ENCODE peak calls at places on chromosomes 7 and 10, in eight cellular contexts. Z is aorta, T is psoas muscle, F is IMR-90, X is fibroblast of lung, S is cardiac muscle cell, N is astrocyte, H is heart left ventricle. D is an unnamed sample.

GRCh38 chr7:15557186-15557585 is 4.6 kb downstream of the AGMO start:
- DNase-seq in Z (no peak), T (no peak), F (no peak), X (no peak), S (no peak), N (no peak), H (no peak), D (no peak)

GRCh38 chr7:67462781-67463191 is 466.2 kb downstream of the TYW1 start:
- DNase-seq in Z (peak; percentile 40), T (no peak), F (no peak), X (no peak), S (peak; percentile 9), N (peak; percentile 27), H (no peak), D (no peak)

GRCh38 chr7:132402751-132403245 is 173.5 kb downstream of the PLXNA4 start:
- DNase-seq in Z (peak; percentile 69), T (peak; percentile 38), F (no peak), X (no peak), S (peak; percentile 75), N (peak; percentile 97), H (peak; percentile 47), D (peak; percentile 79)

GRCh38 chr7:148135106-148135505 is 455.5 kb upstream of the C7orf33 start:
- DNase-seq in Z (no peak), T (no peak), F (no peak), X (peak; percentile 4), S (peak; percentile 57), N (no peak), H (no peak), D (no peak)

GRCh38 chr7:73625276-73625675 is 954 bp upstream of the MLXIPL start:
- DNase-seq in Z (no peak), T (no peak), F (no peak), X (no peak), S (no peak), N (no peak), H (no peak), D (no peak)

GRCh38 chr7:37482953-37483352 is 34.3 kb upstream of the ELMO1 start:
- DNase-seq in Z (no peak), T (no peak), F (no peak), X (no peak), S (no peak), N (no peak), H (no peak), D (no peak)

GRCh38 chr7:29247232-29247961 is 52.8 kb downstream of the CHN2 start:
- DNase-seq in Z (no peak), T (no peak), F (no peak), X (no peak), S (no peak), N (no peak), H (no peak), D (no peak)

GRCh38 chr10:132449051-132449825 is 52.2 kb downstream of the PWWP2B start:
- DNase-seq in Z (peak; percentile 53), T (no peak), F (no peak), X (no peak), S (no peak), N (no peak), H (no peak), D (peak; percentile 84)

GRCh38 chr10:43901302-43901701 is 252.6 kb upstream of the ZNF32 start:
- DNase-seq in Z (no peak), T (no peak), F (peak; percentile 46), X (peak; percentile 25), S (peak; percentile 25), N (no peak), H (no peak), D (no peak)

GRCh38 chr7:151493083-151493482 is 26.6 kb downstream of the RHEB start:
- DNase-seq in Z (no peak), T (no peak), F (no peak), X (no peak), S (no peak), N (no peak), H (no peak), D (no peak)

GRCh38 chr7:157984138-157984913 is 603.3 kb downstream of the PTPRN2 start:
- DNase-seq in Z (no peak), T (no peak), F (no peak), X (no peak), S (no peak), N (no peak), H (no peak), D (no peak)

GRCh38 chr10:108439397-108439796 is 1274.9 kb upstream of the SORCS1 start:
- DNase-seq in Z (no peak), T (no peak), F (no peak), X (no peak), S (peak; percentile 8), N (no peak), H (no peak), D (no peak)

GRCh38 chr10:33653584-33654367 is 319.3 kb upstream of the NRP1 start:
- DNase-seq in Z (no peak), T (no peak), F (peak; percentile 71), X (peak; percentile 26), S (peak; percentile 88), N (peak; percentile 94), H (no peak), D (peak; percentile 32)

GRCh38 chr10:32245760-32246159 is 101.2 kb downstream of the EPC1 start:
- DNase-seq in Z (no peak), T (no peak), F (no peak), X (no peak), S (no peak), N (no peak), H (no peak), D (no peak)

GRCh38 chr7:158321056-158321700 is 266.4 kb downstream of the PTPRN2 start:
- DNase-seq in Z (no peak), T (no peak), F (no peak), X (no peak), S (no peak), N (no peak), H (no peak), D (no peak)

GRCh38 chr10:46255696-46256355 is 31.0 kb upstream of the ANTXRL start:
- DNase-seq in Z (peak; percentile 85), T (peak; percentile 61), F (peak; percentile 12), X (peak; percentile 3), S (peak; percentile 31), N (peak; percentile 9), H (peak; percentile 63), D (peak; percentile 60)

GRCh38 chr7:27409776-27410175 is 167.2 kb downstream of the EVX1 start:
- DNase-seq in Z (no peak), T (no peak), F (no peak), X (peak; percentile 16), S (peak; percentile 14), N (no peak), H (no peak), D (no peak)

GRCh38 chr10:132632851-132633684 is 95.5 kb downstream of the INPP5A start:
- DNase-seq in Z (peak; percentile 56), T (peak; percentile 6), F (peak; percentile 60), X (no peak), S (peak; percentile 12), N (peak; percentile 76), H (no peak), D (peak; percentile 25)

GRCh38 chr7:101859411-101860106 is 42.1 kb downstream of the CUX1 start:
- DNase-seq in Z (no peak), T (no peak), F (no peak), X (peak; percentile 72), S (peak; percentile 57), N (no peak), H (no peak), D (no peak)

GRCh38 chr10:60989400-60989876 is 45.5 kb upstream of the RHOBTB1 start:
- DNase-seq in Z (no peak), T (no peak), F (no peak), X (no peak), S (no peak), N (no peak), H (no peak), D (no peak)

GRCh38 chr7:97971120-97971989 is 18.6 kb downstream of the OCM2 start:
- DNase-seq in Z (no peak), T (no peak), F (peak; percentile 13), X (peak; percentile 33), S (peak; percentile 25), N (peak; percentile 19), H (no peak), D (peak; percentile 5)

GRCh38 chr7:24213311-24213710 is 70.7 kb upstream of the NPY start:
- DNase-seq in Z (no peak), T (no peak), F (no peak), X (no peak), S (no peak), N (no peak), H (no peak), D (no peak)

DNA sequence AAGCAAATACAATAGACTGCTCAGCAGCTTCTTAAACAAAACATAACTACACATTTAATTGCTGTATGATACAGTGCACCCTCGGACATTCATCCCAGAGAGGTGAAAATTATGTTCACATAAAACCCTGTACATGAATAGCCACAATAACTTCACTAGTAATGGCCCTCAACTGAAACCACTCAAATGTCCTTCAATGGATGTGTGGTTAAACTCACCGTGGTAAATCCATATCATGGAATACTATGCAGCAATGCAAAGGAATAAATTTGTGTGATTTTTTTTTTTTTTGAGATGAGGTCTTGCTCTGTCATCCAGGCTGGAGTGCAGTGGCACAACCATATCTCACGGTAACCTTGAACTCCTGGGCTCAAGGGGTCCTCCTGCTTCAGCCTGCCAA is 252.7 kb downstream of the TCERG1L start:
- DNase-seq in Z (no peak), T (no peak), F (no peak), X (no peak), S (no peak), N (no peak), H (no peak), D (no peak)
- H3K9me3 ChIP-seq in Z (peaks cover 7% of the 10 kb centered on the region), T (no peaks in the 10 kb centered on the region), F (peaks cover 29% of the 10 kb centered on the region), X (no peaks in the 10 kb centered on the region), S (no peaks in the 10 kb centered on the region), N (peaks cover 6% of the 10 kb centered on the region), H (peaks cover 11% of the 10 kb centered on the region), D (no peaks in the 10 kb centered on the region)

DNA sequence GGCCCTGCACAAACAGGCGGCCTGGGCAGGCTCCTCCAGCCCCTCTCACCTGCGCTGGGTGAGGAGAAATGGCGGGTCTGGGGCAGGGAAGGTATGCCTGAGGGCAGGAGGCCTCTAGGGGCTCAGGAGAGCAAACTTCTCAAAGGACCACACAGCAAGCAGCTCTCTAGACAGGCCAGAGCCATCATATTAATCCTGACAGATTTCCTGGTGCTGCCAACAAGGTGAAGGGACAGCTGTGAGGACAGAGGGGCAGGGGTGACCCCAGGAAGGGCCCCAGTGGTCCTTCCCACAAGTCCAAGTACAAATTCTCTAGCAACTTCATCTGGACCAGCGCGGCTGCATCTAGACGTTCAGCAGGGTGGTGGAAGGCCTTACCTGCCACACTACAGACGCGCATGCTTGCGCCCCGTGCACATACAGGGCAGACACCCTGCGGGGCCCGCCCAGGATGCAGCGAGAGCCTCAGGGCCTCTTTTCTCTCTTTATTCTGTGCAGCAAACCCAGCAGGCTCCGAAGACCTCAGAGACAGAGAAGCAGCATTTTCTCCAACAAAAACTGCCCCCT is 62.1 kb downstream of the ZRANB1 start:
- DNase-seq in Z (no peak), T (no peak), F (no peak), X (no peak), S (no peak), N (no peak), H (peak; percentile 9), D (no peak)
- H3K36me3 ChIP-seq in Z (no peaks in the 10 kb centered on the region), T (no peaks in the 10 kb centered on the region), F (peaks cover 30% of the 10 kb centered on the region), X (peaks cover 15% of the 10 kb centered on the region), S (peaks cover 11% of the 10 kb centered on the region), N (no peaks in the 10 kb centered on the region), H (peaks cover 13% of the 10 kb centered on the region), D (peaks cover 38% of the 10 kb centered on the region)

GRCh38 chr10:21508987-21509334 is 16.5 kb downstream of the SKIDA1 start:
- DNase-seq in Z (no peak), T (no peak), F (no peak), X (no peak), S (no peak), N (no peak), H (no peak), D (no peak)
- H3K4me3 ChIP-seq in Z (no peak overlapping the region), T (no peak overlapping the region), F (no peak overlapping the region), X (no peak overlapping the region), S (peak overlapping the region; percentile 78), N (no peak overlapping the region), H (no peak overlapping the region), D (no peak overlapping the region)

GRCh38 chr10:29609696-29610095 is 25.1 kb downstream of the SVIL start:
- DNase-seq in Z (no peak), T (no peak), F (no peak), X (no peak), S (no peak), N (no peak), H (no peak), D (no peak)
- H3K9me3 ChIP-seq in Z (no peaks in the 10 kb centered on the region), T (no peaks in the 10 kb centered on the region), F (no peaks in the 10 kb centered on the region), X (no peaks in the 10 kb centered on the region), S (no peaks in the 10 kb centered on the region), N (peaks cover 4% of the 10 kb centered on the region), H (no peaks in the 10 kb centered on the region), D (no peaks in the 10 kb centered on the region)

D was measured in MG63.